ENCODE peak calls at places on chromosome 5, in six cellular contexts. P is body of pancreas, U is adrenal gland, V is esophagus squamous epithelium, K is tibial nerve, M is uterus. N is an unnamed sample.

GRCh38 chr5:115977988-115978387 is 15.7 kb downstream of the LVRN start:
- DNase-seq in P (no peak), U (no peak), V (no peak), K (no peak), M (no peak), N (no peak)

GRCh38 chr5:72328172-72328571 is 8.0 kb downstream of the PTCD2 start:
- DNase-seq in P (peak; percentile 11), U (peak; percentile 83), V (no peak), K (no peak), M (peak; percentile 19), N (peak; percentile 12)

GRCh38 chr5:125337222-125337768 is 590.9 kb upstream of the ZNF608 start:
- DNase-seq in P (no peak), U (no peak), V (no peak), K (no peak), M (no peak), N (no peak)

GRCh38 chr5:78417026-78417425 is 56.6 kb downstream of the SCAMP1 start:
- DNase-seq in P (no peak), U (no peak), V (no peak), K (no peak), M (no peak), N (no peak)

GRCh38 chr5:124724357-124725039 is 21.9 kb downstream of the ZNF608 start:
- DNase-seq in P (no peak), U (no peak), V (no peak), K (no peak), M (no peak), N (no peak)

GRCh38 chr5:111641533-111642230 is 115.3 kb downstream of the NREP start:
- DNase-seq in P (no peak), U (no peak), V (no peak), K (no peak), M (no peak), N (no peak)

GRCh38 chr5:138351056-138351455 is 1.4 kb upstream of the KDM3B start:
- DNase-seq in P (no peak), U (no peak), V (no peak), K (no peak), M (no peak), N (no peak)

GRCh38 chr5:140996055-140996454 is 29.8 kb downstream of the PCDHAC2 start:
- DNase-seq in P (peak; percentile 9), U (no peak), V (no peak), K (no peak), M (no peak), N (no peak)

GRCh38 chr5:175202461-175203065 is 241.4 kb downstream of the DRD1 start:
- DNase-seq in P (no peak), U (peak; percentile 88), V (no peak), K (no peak), M (no peak), N (no peak)

GRCh38 chr5:172048170-172048422 is 41.7 kb upstream of the FBXW11 start:
- DNase-seq in P (no peak), U (no peak), V (no peak), K (no peak), M (no peak), N (no peak)

GRCh38 chr5:153752890-153753289 is 262.4 kb downstream of the GRIA1 start:
- DNase-seq in P (no peak), U (no peak), V (no peak), K (no peak), M (no peak), N (no peak)

GRCh38 chr5:157689942-157690689 is 18.8 kb downstream of the C5orf52 start:
- DNase-seq in P (peak; percentile 3), U (no peak), V (no peak), K (no peak), M (no peak), N (peak; percentile 63)

GRCh38 chr5:78458843-78459242 is 98.4 kb downstream of the SCAMP1 start:
- DNase-seq in P (no peak), U (no peak), V (no peak), K (no peak), M (no peak), N (no peak)

GRCh38 chr5:10251409-10251808 is 1.3 kb downstream of the CCT5 start:
- DNase-seq in P (no peak), U (no peak), V (no peak), K (no peak), M (no peak), N (peak; percentile 28)

GRCh38 chr5:1727571-1727970 is 72.1 kb downstream of the MRPL36 start:
- DNase-seq in P (no peak), U (peak; percentile 23), V (no peak), K (no peak), M (no peak), N (no peak)

GRCh38 chr5:66440202-66440680 is 156.0 kb upstream of the MAST4 start:
- DNase-seq in P (peak; percentile 17), U (no peak), V (no peak), K (no peak), M (peak; percentile 62), N (no peak)

GRCh38 chr5:139797856-139798510 is 2.4 kb downstream of the PSD2 start:
- DNase-seq in P (no peak), U (no peak), V (no peak), K (no peak), M (no peak), N (no peak)

GRCh38 chr5:63125862-63126261 is 547.2 kb downstream of the LRRC70 start:
- DNase-seq in P (peak; percentile 2), U (no peak), V (no peak), K (no peak), M (no peak), N (peak; percentile 1)

GRCh38 chr5:41772071-41772470 is 98.2 kb downstream of the OXCT1 start:
- DNase-seq in P (no peak), U (no peak), V (no peak), K (no peak), M (no peak), N (no peak)
- TF ChIP-seq POLR2A in P (no peak), U (no peak), V (no peak), K (no peak), M (no peak), N (no peak)

DNA sequence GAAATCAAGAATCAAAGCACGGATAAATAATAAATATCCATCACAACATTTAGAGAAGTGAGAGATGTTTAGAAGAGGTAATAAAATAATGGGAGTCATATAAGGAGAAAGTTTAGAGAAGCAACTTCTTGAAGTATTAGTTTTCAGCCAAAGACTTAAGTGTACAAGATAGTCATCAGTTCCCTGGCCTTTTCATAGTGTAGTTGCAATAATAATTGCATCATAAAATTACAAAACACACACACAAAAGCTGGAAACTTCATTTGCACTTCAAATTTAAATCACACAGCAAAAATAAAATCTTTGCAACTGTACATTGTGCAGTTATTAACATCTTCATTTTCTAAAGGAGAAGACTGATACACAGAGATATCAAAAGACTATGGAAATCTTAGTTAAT is 319.1 kb upstream of the RGMB start:
- DNase-seq in P (no peak), U (no peak), V (no peak), K (no peak), M (no peak), N (no peak)
- TF ChIP-seq POLR2A in P (no peak), U (no peak), V (no peak), K (no peak), M (no peak), N (no peak)

GRCh38 chr5:80141147-80141671 is 106.1 kb downstream of the THBS4 start:
- DNase-seq in P (peak; percentile 87), U (peak; percentile 98), V (peak; percentile 5), K (peak; percentile 81), M (peak; percentile 85), N (no peak)
- TF ChIP-seq POLR2A in P (peak; percentile 37), U (peak; percentile 28), V (no peak), K (no peak), M (no peak), N (no peak)

DNA sequence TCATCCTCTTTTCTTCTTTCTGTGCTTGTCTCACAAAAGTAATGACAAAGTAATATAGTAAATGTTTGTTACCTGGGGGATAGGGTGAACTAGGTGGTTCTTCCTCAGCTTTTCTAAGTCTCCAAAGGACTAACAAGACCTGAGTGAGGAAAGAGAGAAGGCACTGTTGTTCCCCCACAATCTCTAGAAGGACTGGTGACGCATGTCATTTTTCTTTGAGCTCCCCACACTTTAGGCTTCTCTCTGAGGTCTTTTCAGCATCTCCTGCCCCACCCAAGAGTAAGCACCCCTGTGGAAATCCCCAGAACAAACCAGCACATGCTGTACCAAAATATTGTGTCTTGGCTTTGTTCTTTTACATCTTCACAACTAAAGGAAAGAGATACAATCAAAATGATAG is 2.4 kb upstream of the IL7R start:
- DNase-seq in P (no peak), U (no peak), V (no peak), K (no peak), M (no peak), N (no peak)
- TF ChIP-seq POLR2A in P (no peak), U (no peak), V (no peak), K (no peak), M (no peak), N (no peak)

GRCh38 chr5:35777358-35778087 is 79.2 kb upstream of the IL7R start:
- DNase-seq in P (peak; percentile 78), U (peak; percentile 89), V (no peak), K (peak; percentile 88), M (no peak), N (peak; percentile 68)

GRCh38 chr5:35781181-35781580 is 75.5 kb upstream of the IL7R start:
- DNase-seq in P (no peak), U (no peak), V (no peak), K (no peak), M (no peak), N (no peak)

GRCh38 chr5:35776757-35777156 is 79.9 kb upstream of the IL7R start:
- DNase-seq in P (no peak), U (no peak), V (no peak), K (no peak), M (no peak), N (no peak)

GRCh38 chr5:35780236-35780635 is 76.5 kb upstream of the IL7R start:
- DNase-seq in P (no peak), U (no peak), V (no peak), K (no peak), M (no peak), N (no peak)

DNA sequence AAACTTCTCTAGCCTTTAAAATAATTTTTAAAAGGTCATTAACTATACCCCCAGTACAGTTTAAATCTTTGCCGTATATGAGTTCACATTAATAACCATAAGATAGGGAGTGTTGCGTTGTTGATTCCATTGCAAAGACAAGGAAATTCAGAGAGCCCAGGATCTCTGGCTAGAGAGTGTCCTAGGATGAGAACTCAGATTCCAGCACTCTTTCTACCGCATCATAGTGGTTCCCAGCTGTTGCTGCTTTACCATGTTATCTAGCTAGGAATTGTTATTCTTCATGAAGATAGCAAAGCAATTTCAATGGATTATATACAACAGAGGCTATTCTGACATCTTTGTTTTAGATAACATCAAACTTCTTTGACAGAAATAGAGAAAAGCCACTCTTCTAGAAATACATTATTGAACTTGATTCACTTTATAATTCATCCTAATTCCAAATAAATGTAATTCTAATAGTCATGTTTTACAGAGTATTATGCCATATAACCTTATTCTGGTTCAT is 78.4 kb upstream of the IL7R start:
- DNase-seq in P (no peak), U (no peak), V (no peak), K (no peak), M (no peak), N (no peak)
- TF ChIP-seq POLR2A in P (no peak), U (no peak), V (no peak), K (no peak), M (no peak), N (no peak)